ENCODE peak calls at places on chromosome X, in nine cellular contexts. One of them, this sample, is unnamed.
A peak's percentile ranks its signal among the peaks of the same experiment; 100 is the strongest.

GRCh38 chrX:65522739-65523372 is 11.7 kb downstream of the LAS1L start:
- DNase-seq in CD8-positive, alpha-beta memory T cell: no peak
- DNase-seq in small intestine: no peak
- DNase-seq in SK-N-MC: no peak
- DNase-seq in Calu3: no peak
- DNase-seq in Peyer's patch: no peak
- DNase-seq in brain pericyte: no peak
- DNase-seq in left cardiac atrium: no peak
- DNase-seq in endothelial cell: no peak
- DNase-seq in this sample: no peak

GRCh38 chrX:138858438-138858837 is 146.9 kb upstream of the FGF13 start:
- DNase-seq in CD8-positive, alpha-beta memory T cell: no peak
- DNase-seq in small intestine: no peak
- DNase-seq in endothelial cell: no peak
- DNase-seq in SK-N-MC: no peak
- DNase-seq in brain pericyte: no peak
- DNase-seq in left cardiac atrium: no peak
- DNase-seq in Calu3: no peak
- DNase-seq in Peyer's patch: no peak
- DNase-seq in this sample: no peak

GRCh38 chrX:20060961-20061868 is 55.5 kb downstream of the MAP7D2 start:
- DNase-seq in SK-N-MC: no peak
- DNase-seq in Peyer's patch: no peak
- DNase-seq in Calu3: no peak
- DNase-seq in small intestine: no peak
- DNase-seq in left cardiac atrium: no peak
- DNase-seq in brain pericyte: no peak
- DNase-seq in endothelial cell: no peak
- DNase-seq in CD8-positive, alpha-beta memory T cell: no peak
- DNase-seq in this sample: peak; percentile 74

GRCh38 chrX:11111038-11111851 is at the start of gene HCCS:
- DNase-seq in brain pericyte: peak; percentile 34
- DNase-seq in Calu3: peak; percentile 86
- DNase-seq in Peyer's patch: peak; percentile 87
- DNase-seq in endothelial cell: peak; percentile 71
- DNase-seq in left cardiac atrium: peak; percentile 87
- DNase-seq in SK-N-MC: no peak
- DNase-seq in CD8-positive, alpha-beta memory T cell: peak; percentile 92
- DNase-seq in small intestine: peak; percentile 81
- DNase-seq in this sample: peak; percentile 93

GRCh38 chrX:46572295-46572936 is 1.1 kb upstream of the CHST7 start:
- DNase-seq in SK-N-MC: no peak
- DNase-seq in Calu3: no peak
- DNase-seq in left cardiac atrium: no peak
- DNase-seq in Peyer's patch: no peak
- DNase-seq in endothelial cell: no peak
- DNase-seq in CD8-positive, alpha-beta memory T cell: peak; percentile 55
- DNase-seq in small intestine: no peak
- DNase-seq in brain pericyte: no peak
- DNase-seq in this sample: no peak

GRCh38 chrX:50877310-50877709 is 33.2 kb upstream of the BMP15 start:
- DNase-seq in CD8-positive, alpha-beta memory T cell: no peak
- DNase-seq in small intestine: peak; percentile 15
- DNase-seq in SK-N-MC: no peak
- DNase-seq in brain pericyte: no peak
- DNase-seq in endothelial cell: no peak
- DNase-seq in Calu3: no peak
- DNase-seq in Peyer's patch: no peak
- DNase-seq in left cardiac atrium: no peak
- DNase-seq in this sample: no peak

GRCh38 chrX:130120746-130121504 is 10.6 kb upstream of the ELF4 start:
- DNase-seq in small intestine: peak; percentile 75
- DNase-seq in Calu3: peak; percentile 65
- DNase-seq in Peyer's patch: peak; percentile 78
- DNase-seq in endothelial cell: peak; percentile 74
- DNase-seq in SK-N-MC: peak; percentile 16
- DNase-seq in CD8-positive, alpha-beta memory T cell: peak; percentile 77
- DNase-seq in left cardiac atrium: peak; percentile 80
- DNase-seq in brain pericyte: no peak
- DNase-seq in this sample: peak; percentile 21

GRCh38 chrX:139905041-139905440 is 27.8 kb downstream of the ATP11C start:
- DNase-seq in small intestine: no peak
- DNase-seq in Peyer's patch: no peak
- DNase-seq in CD8-positive, alpha-beta memory T cell: no peak
- DNase-seq in SK-N-MC: no peak
- DNase-seq in brain pericyte: no peak
- DNase-seq in Calu3: no peak
- DNase-seq in endothelial cell: no peak
- DNase-seq in left cardiac atrium: no peak
- DNase-seq in this sample: no peak

GRCh38 chrX:39755152-39756032 is 342.4 kb downstream of the BCOR start:
- DNase-seq in SK-N-MC: no peak
- DNase-seq in endothelial cell: no peak
- DNase-seq in brain pericyte: peak; percentile 37
- DNase-seq in left cardiac atrium: peak; percentile 88
- DNase-seq in CD8-positive, alpha-beta memory T cell: no peak
- DNase-seq in Peyer's patch: peak; percentile 75
- DNase-seq in Calu3: peak; percentile 93
- DNase-seq in small intestine: peak; percentile 81
- DNase-seq in this sample: peak; percentile 74

GRCh38 chrX:11241720-11242119 is 51.5 kb upstream of the AMELX start:
- DNase-seq in CD8-positive, alpha-beta memory T cell: no peak
- DNase-seq in endothelial cell: no peak
- DNase-seq in Peyer's patch: no peak
- DNase-seq in small intestine: no peak
- DNase-seq in brain pericyte: no peak
- DNase-seq in left cardiac atrium: no peak
- DNase-seq in SK-N-MC: no peak
- DNase-seq in Calu3: no peak
- DNase-seq in this sample: no peak

GRCh38 chrX:53374222-53374820 is 48.1 kb downstream of the SMC1A start:
- DNase-seq in brain pericyte: no peak
- DNase-seq in left cardiac atrium: no peak
- DNase-seq in endothelial cell: no peak
- DNase-seq in Calu3: no peak
- DNase-seq in SK-N-MC: no peak
- DNase-seq in small intestine: no peak
- DNase-seq in CD8-positive, alpha-beta memory T cell: no peak
- DNase-seq in Peyer's patch: no peak
- DNase-seq in this sample: no peak

GRCh38 chrX:28988246-28988645 is 401.0 kb downstream of the IL1RAPL1 start:
- DNase-seq in brain pericyte: no peak
- DNase-seq in left cardiac atrium: no peak
- DNase-seq in SK-N-MC: no peak
- DNase-seq in Calu3: no peak
- DNase-seq in Peyer's patch: no peak
- DNase-seq in endothelial cell: no peak
- DNase-seq in CD8-positive, alpha-beta memory T cell: no peak
- DNase-seq in small intestine: no peak
- DNase-seq in this sample: no peak

GRCh38 chrX:102651968-102652744 is 873 bp downstream of the GPRASP1 start:
- DNase-seq in left cardiac atrium: peak; percentile 50
- DNase-seq in SK-N-MC: no peak
- DNase-seq in Calu3: no peak
- DNase-seq in CD8-positive, alpha-beta memory T cell: peak; percentile 75
- DNase-seq in endothelial cell: peak; percentile 20
- DNase-seq in small intestine: peak; percentile 14
- DNase-seq in Peyer's patch: no peak
- DNase-seq in brain pericyte: no peak
- DNase-seq in this sample: peak; percentile 26

GRCh38 chrX:86133761-86134160 is 14.5 kb upstream of the DACH2 start:
- DNase-seq in left cardiac atrium: no peak
- DNase-seq in small intestine: no peak
- DNase-seq in brain pericyte: no peak
- DNase-seq in Calu3: no peak
- DNase-seq in Peyer's patch: no peak
- DNase-seq in endothelial cell: no peak
- DNase-seq in CD8-positive, alpha-beta memory T cell: no peak
- DNase-seq in SK-N-MC: no peak
- DNase-seq in this sample: no peak

GRCh38 chrX:132488092-132488749 is 617 bp downstream of the MBNL3 start:
- DNase-seq in small intestine: peak; percentile 27
- DNase-seq in brain pericyte: no peak
- DNase-seq in Peyer's patch: no peak
- DNase-seq in CD8-positive, alpha-beta memory T cell: peak; percentile 49
- DNase-seq in SK-N-MC: no peak
- DNase-seq in endothelial cell: no peak
- DNase-seq in Calu3: no peak
- DNase-seq in left cardiac atrium: no peak
- DNase-seq in this sample: no peak

GRCh38 chrX:41538707-41539106 is 91.6 kb downstream of the NYX start:
- DNase-seq in Peyer's patch: no peak
- DNase-seq in endothelial cell: no peak
- DNase-seq in Calu3: no peak
- DNase-seq in left cardiac atrium: no peak
- DNase-seq in SK-N-MC: no peak
- DNase-seq in small intestine: no peak
- DNase-seq in CD8-positive, alpha-beta memory T cell: no peak
- DNase-seq in brain pericyte: no peak
- DNase-seq in this sample: no peak

GRCh38 chrX:58025979-58026378 is 115.7 kb upstream of the ZXDA start:
- DNase-seq in Peyer's patch: no peak
- DNase-seq in brain pericyte: no peak
- DNase-seq in small intestine: peak; percentile 2
- DNase-seq in SK-N-MC: no peak
- DNase-seq in Calu3: peak; percentile 4
- DNase-seq in left cardiac atrium: peak; percentile 22
- DNase-seq in CD8-positive, alpha-beta memory T cell: no peak
- DNase-seq in endothelial cell: no peak
- DNase-seq in this sample: peak; percentile 30

GRCh38 chrX:15750611-15751159 is 12.6 kb downstream of the CA5B start:
- DNase-seq in SK-N-MC: no peak
- DNase-seq in CD8-positive, alpha-beta memory T cell: peak; percentile 50
- DNase-seq in left cardiac atrium: no peak
- DNase-seq in endothelial cell: no peak
- DNase-seq in Peyer's patch: no peak
- DNase-seq in Calu3: no peak
- DNase-seq in brain pericyte: no peak
- DNase-seq in small intestine: no peak
- DNase-seq in this sample: no peak

GRCh38 chrX:29952016-29952415 is 263.3 kb upstream of the MAGEB2 start:
- DNase-seq in CD8-positive, alpha-beta memory T cell: no peak
- DNase-seq in small intestine: no peak
- DNase-seq in SK-N-MC: no peak
- DNase-seq in brain pericyte: no peak
- DNase-seq in left cardiac atrium: no peak
- DNase-seq in Peyer's patch: no peak
- DNase-seq in Calu3: no peak
- DNase-seq in endothelial cell: no peak
- DNase-seq in this sample: no peak

This sample was measured in NCI-H526.